ENCODE peak calls at places on chromosomes 11 and 22, in ten cellular contexts. P is neuronal stem cell; U is brain microvascular endothelial cell; F is psoas muscle; E is cardiac muscle cell; O is Caco-2; H is NCI-H774; M is CD4-positive, alpha-beta T cell; B is stimulated activated naive CD8-positive, alpha-beta T cell treated with anti-CD3 and anti-CD28 coated beads, Interleukin-15, Interleukin-2, amounts not matched to agents 100 U/mL and 50 U/mL, for 24 hours; A is NCI-H524 treated with DMSO at 0.1 percent for 48 hours. D is an unnamed sample.

GRCh38 chr11:873723-874122 is 31.1 kb downstream of the TSPAN4 start:
- DNase-seq in O (no peak), B (no peak), A (no peak), H (no peak), M (no peak), F (no peak), E (no peak), U (no peak), P (no peak), D (no peak)

GRCh38 chr11:109342261-109342660 is 79.7 kb upstream of the C11orf87 start:
- DNase-seq in E (no peak), M (no peak), A (no peak), F (no peak), P (no peak), U (no peak), B (no peak), H (no peak), O (no peak), D (no peak)

GRCh38 chr22:26210390-26210789 is 41.1 kb downstream of the SEZ6L start:
- DNase-seq in E (no peak), O (no peak), B (no peak), P (no peak), M (no peak), F (no peak), A (no peak), H (no peak), U (no peak), D (no peak)

GRCh38 chr11:18790820-18791174 is 801 bp downstream of the PTPN5 start:
- DNase-seq in H (no peak), P (no peak), U (no peak), O (no peak), E (no peak), F (no peak), A (no peak), B (no peak), M (no peak), D (no peak)

GRCh38 chr22:47453049-47453448 is 690.6 kb downstream of the TBC1D22A start:
- DNase-seq in F (no peak), P (no peak), E (no peak), O (no peak), U (no peak), M (no peak), B (no peak), A (no peak), H (no peak), D (no peak)

GRCh38 chr11:99260696-99261095 is 239.9 kb downstream of the CNTN5 start:
- DNase-seq in F (no peak), B (no peak), H (no peak), M (no peak), U (peak; percentile 58), A (no peak), E (no peak), O (no peak), P (no peak), D (no peak)

GRCh38 chr22:50191041-50191740 is 5.5 kb downstream of the TRABD start:
- DNase-seq in H (no peak), U (no peak), A (no peak), M (peak; percentile 78), F (peak; percentile 41), B (peak; percentile 76), P (no peak), O (no peak), E (peak; percentile 54), D (peak; percentile 79)

GRCh38 chr11:3215346-3216026 is 3.1 kb downstream of the MRGPRG start:
- DNase-seq in A (no peak), P (no peak), U (no peak), H (no peak), M (no peak), F (no peak), O (no peak), E (no peak), B (no peak), D (no peak)

GRCh38 chr11:88103337-88104206 is 71.7 kb downstream of the RAB38 start:
- DNase-seq in P (peak; percentile 32), M (peak; percentile 0), O (peak; percentile 88), E (peak; percentile 41), H (no peak), B (peak; percentile 17), A (peak; percentile 19), U (peak; percentile 69), F (no peak), D (peak; percentile 0)

GRCh38 chr11:31822604-31823371 is 11.7 kb upstream of the PAX6 start:
- DNase-seq in P (no peak), A (no peak), B (no peak), E (no peak), H (no peak), O (no peak), F (no peak), M (no peak), U (no peak), D (no peak)

D was measured in T follicular helper cell.